ENCODE peak calls at places on chromosomes 7 and 10, in four cellular contexts. J is IMR-90, Z is fibroblast of lung, M is GM23248. W is an unnamed sample.

GRCh38 chr7:71457021-71457420 is 325.1 kb downstream of the GALNT17 start:
- DNase-seq in J (no peak), Z (no peak), M (no peak), W (no peak)

GRCh38 chr10:1716839-1717238 is 20.5 kb downstream of the ADARB2 start:
- DNase-seq in J (no peak), Z (no peak), M (no peak), W (no peak)

GRCh38 chr7:6271091-6271658 is 1.2 kb downstream of the CYTH3 start:
- DNase-seq in J (peak), Z (peak), M (peak), W (peak)

GRCh38 chr7:106864298-106865081 is 592 bp upstream of the PIK3CG start:
- DNase-seq in J (no peak), Z (no peak), M (no peak), W (no peak)

GRCh38 chr10:119221666-119222065 is 14.3 kb downstream of the GRK5 start:
- DNase-seq in J (no peak), Z (no peak), M (no peak), W (no peak)

GRCh38 chr10:6924166-6924565 is 344.1 kb upstream of the PRKCQ start:
- DNase-seq in J (peak), Z (peak), M (peak), W (no peak)

GRCh38 chr7:46146454-46147255 is 225.6 kb upstream of the IGFBP3 start:
- DNase-seq in J (peak), Z (peak), M (peak), W (no peak)

GRCh38 chr10:23955456-23955855 is 253.5 kb upstream of the KIAA1217 start:
- DNase-seq in J (no peak), Z (no peak), M (no peak), W (no peak)

GRCh38 chr10:52488606-52489485 is 174.8 kb downstream of the DKK1 start:
- DNase-seq in J (peak), Z (peak), M (peak), W (peak)

GRCh38 chr10:100561005-100561404 is 25.3 kb downstream of the HIF1AN start:
- DNase-seq in J (no peak), Z (no peak), M (no peak), W (no peak)

GRCh38 chr7:76396039-76396732 is 13.3 kb downstream of the SSC4D start:
- DNase-seq in J (no peak), Z (no peak), M (no peak), W (peak)

GRCh38 chr10:93995182-93995581 is 1.5 kb downstream of the PLCE1 start:
- DNase-seq in J (no peak), Z (no peak), M (no peak), W (no peak)

GRCh38 chr7:47782792-47783191 is 165.5 kb downstream of the PKD1L1 start:
- DNase-seq in J (no peak), Z (no peak), M (no peak), W (no peak)

GRCh38 chr10:90674927-90675326 is 182.9 kb downstream of the HTR7 start:
- DNase-seq in J (peak), Z (peak), M (peak), W (no peak)

GRCh38 chr10:128457136-128457535 is 330.9 kb upstream of the MKI67 start:
- DNase-seq in J (no peak), Z (no peak), M (no peak), W (no peak)

GRCh38 chr10:35336084-35336831 is at the start of gene CCNY:
- DNase-seq in J (peak), Z (peak), M (peak), W (peak)

GRCh38 chr7:46576950-46577349 is 655.9 kb upstream of the IGFBP3 start:
- DNase-seq in J (peak), Z (peak), M (peak), W (no peak)

GRCh38 chr10:124802313-124802675 is 675 bp downstream of the ABRAXAS2 start:
- DNase-seq in J (no peak), Z (no peak), M (peak), W (no peak)

GRCh38 chr7:135441791-135442190 is 68.1 kb downstream of the CNOT4 start:
- DNase-seq in J (peak), Z (peak), M (peak), W (no peak)

GRCh38 chr10:19705273-19705672 is 111.0 kb upstream of the PLXDC2 start:
- DNase-seq in J (no peak), Z (no peak), M (no peak), W (no peak)

GRCh38 chr10:29586509-29586908 is 48.3 kb downstream of the SVIL start:
- DNase-seq in J (no peak), Z (no peak), M (no peak), W (no peak)

GRCh38 chr10:15136129-15136726 is 32.3 kb downstream of the NMT2 start:
- DNase-seq in J (no peak), Z (no peak), M (no peak), W (no peak)

GRCh38 chr10:76408646-76409045 is 977.2 kb downstream of the LRMDA start:
- DNase-seq in J (no peak), Z (peak), M (peak), W (no peak)

GRCh38 chr10:71719042-71719441 is 536 bp downstream of the C10orf105 start:
- DNase-seq in J (no peak), Z (no peak), M (peak), W (no peak)

GRCh38 chr10:112949128-112949823 is 771 bp upstream of the TCF7L2 start:
- DNase-seq in J (peak), Z (peak), M (peak), W (no peak)

GRCh38 chr10:122504551-122504950 is 43.2 kb downstream of the HTRA1 start:
- DNase-seq in J (peak), Z (peak), M (peak), W (no peak)

GRCh38 chr7:133535308-133535707 is 282.4 kb downstream of the EXOC4 start:
- DNase-seq in J (no peak), Z (peak), M (peak), W (peak)

GRCh38 chr10:67763499-67764011 is 67.6 kb upstream of the CTNNA3 start:
- DNase-seq in J (peak), Z (peak), M (peak), W (peak)

GRCh38 chr10:84140036-84140379 is 699 bp downstream of the GHITM start:
- DNase-seq in J (peak), Z (peak), M (peak), W (peak)

GRCh38 chr10:132482090-132482489 is 55.5 kb upstream of the INPP5A start:
- DNase-seq in J (peak), Z (peak), M (peak), W (no peak)

GRCh38 chr10:110852255-110852896 is 19.4 kb upstream of the PDCD4 start:
- DNase-seq in J (peak), Z (peak), M (peak), W (no peak)

GRCh38 chr10:520402-520787 is 169.1 kb downstream of the DIP2C start:
- DNase-seq in J (peak), Z (peak), M (peak), W (peak)

GRCh38 chr10:61899045-61899444 is 2.5 kb upstream of the ARID5B start:
- DNase-seq in J (peak), Z (peak), M (peak), W (no peak)

GRCh38 chr10:23171232-23171876 is 20.8 kb upstream of the PTF1A start:
- DNase-seq in J (peak), Z (peak), M (peak), W (peak)

GRCh38 chr7:36943591-36944430 is 219.5 kb upstream of the AOAH start:
- DNase-seq in J (no peak), Z (peak), M (no peak), W (no peak)

GRCh38 chr7:85184599-85185354 is 2.1 kb downstream of the SEMA3D start:
- DNase-seq in J (peak), Z (peak), M (peak), W (peak)

GRCh38 chr7:29957921-29958320 is 31.7 kb downstream of the SCRN1 start:
- DNase-seq in J (no peak), Z (no peak), M (no peak), W (no peak)

GRCh38 chr7:41328131-41328530 is 374.8 kb downstream of the INHBA start:
- DNase-seq in J (no peak), Z (peak), M (peak), W (no peak)

GRCh38 chr7:101814996-101815825 is 2.2 kb upstream of the CUX1 start:
- DNase-seq in J (peak), Z (no peak), M (peak), W (peak)

GRCh38 chr7:101816499-101817030 is 861 bp upstream of the CUX1 start:
- DNase-seq in J (peak), Z (peak), M (peak), W (peak)

GRCh38 chr7:101817031-101817929 is at the start of gene CUX1:
- DNase-seq in J (no peak), Z (peak), M (peak), W (peak)

GRCh38 chr7:101814081-101814995 is 3.1 kb upstream of the CUX1 start:
- DNase-seq in J (peak), Z (peak), M (peak), W (peak)

DNA sequence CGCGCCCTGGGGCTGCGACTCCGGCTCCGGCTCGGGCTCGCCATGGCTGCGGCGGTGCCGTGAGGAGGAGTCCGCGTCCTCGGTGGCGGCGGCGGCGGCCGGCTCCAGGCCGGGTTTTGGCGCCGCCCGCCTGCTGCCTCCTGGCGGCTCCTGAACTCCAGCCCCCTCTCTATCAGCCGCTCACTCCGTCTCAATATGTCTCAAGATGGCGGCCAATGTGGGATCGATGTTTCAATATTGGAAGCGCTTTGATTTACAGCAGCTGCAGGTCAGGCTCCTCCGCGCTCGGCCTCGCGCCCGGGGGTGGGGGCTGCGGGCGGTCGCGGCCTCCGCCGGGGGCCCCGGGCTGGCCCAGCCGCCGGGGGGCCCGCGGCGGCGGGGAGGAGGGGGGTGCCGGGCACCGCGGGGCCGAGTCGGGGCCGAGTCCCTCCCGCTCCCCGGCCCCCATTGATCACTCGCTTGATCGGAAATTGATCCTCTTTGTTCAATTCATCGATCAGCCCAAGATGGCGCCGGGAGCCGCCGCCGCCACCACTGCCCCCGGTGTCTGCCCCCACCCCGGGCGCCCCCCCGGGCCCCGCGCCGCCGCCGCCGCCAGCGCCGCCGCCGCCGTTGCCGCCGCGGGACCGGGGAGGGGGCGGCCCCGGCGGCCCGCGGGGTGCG is 1.5 kb upstream of the CUX1 start:
- DNase-seq in J (peak), Z (peak), M (peak), W (peak)
- H3K9ac ChIP-seq in J (peak), Z (peak), M (peak), W (no peak)

GRCh38 chr7:34728156-34728555 is 70.1 kb downstream of the NPSR1 start:
- DNase-seq in J (no peak), Z (no peak), M (no peak), W (no peak)

GRCh38 chr7:34720289-34720688 is 62.3 kb downstream of the NPSR1 start:
- DNase-seq in J (no peak), Z (no peak), M (no peak), W (no peak)

GRCh38 chr7:34723338-34723737 is 65.3 kb downstream of the NPSR1 start:
- DNase-seq in J (no peak), Z (no peak), M (no peak), W (no peak)

GRCh38 chr7:34727464-34727995 is 69.5 kb downstream of the NPSR1 start:
- DNase-seq in J (no peak), Z (no peak), M (no peak), W (no peak)

GRCh38 chr7:34723866-34724490 is 66.0 kb downstream of the NPSR1 start:
- DNase-seq in J (no peak), Z (no peak), M (no peak), W (no peak)
- H3K9ac ChIP-seq in J (no peak), Z (no peak), M (no peak), W (no peak)

GRCh38 chr7:4792537-4793126 is 17.2 kb downstream of the AP5Z1 start:
- DNase-seq in J (no peak), Z (peak), M (peak), W (peak)
- H3K9ac ChIP-seq in J (no peak), Z (peak), M (no peak), W (no peak)

GRCh38 chr10:103669944-103670343 is 176.4 kb downstream of the NEURL1 start:
- DNase-seq in J (no peak), Z (no peak), M (no peak), W (no peak)

GRCh38 chr10:103666751-103667150 is 173.2 kb downstream of the NEURL1 start:
- DNase-seq in J (no peak), Z (no peak), M (no peak), W (no peak)

GRCh38 chr10:103669243-103669929 is 175.9 kb downstream of the NEURL1 start:
- DNase-seq in J (peak), Z (peak), M (peak), W (no peak)

GRCh38 chr10:103667390-103667789 is 173.9 kb downstream of the NEURL1 start:
- DNase-seq in J (peak), Z (peak), M (peak), W (peak)

DNA sequence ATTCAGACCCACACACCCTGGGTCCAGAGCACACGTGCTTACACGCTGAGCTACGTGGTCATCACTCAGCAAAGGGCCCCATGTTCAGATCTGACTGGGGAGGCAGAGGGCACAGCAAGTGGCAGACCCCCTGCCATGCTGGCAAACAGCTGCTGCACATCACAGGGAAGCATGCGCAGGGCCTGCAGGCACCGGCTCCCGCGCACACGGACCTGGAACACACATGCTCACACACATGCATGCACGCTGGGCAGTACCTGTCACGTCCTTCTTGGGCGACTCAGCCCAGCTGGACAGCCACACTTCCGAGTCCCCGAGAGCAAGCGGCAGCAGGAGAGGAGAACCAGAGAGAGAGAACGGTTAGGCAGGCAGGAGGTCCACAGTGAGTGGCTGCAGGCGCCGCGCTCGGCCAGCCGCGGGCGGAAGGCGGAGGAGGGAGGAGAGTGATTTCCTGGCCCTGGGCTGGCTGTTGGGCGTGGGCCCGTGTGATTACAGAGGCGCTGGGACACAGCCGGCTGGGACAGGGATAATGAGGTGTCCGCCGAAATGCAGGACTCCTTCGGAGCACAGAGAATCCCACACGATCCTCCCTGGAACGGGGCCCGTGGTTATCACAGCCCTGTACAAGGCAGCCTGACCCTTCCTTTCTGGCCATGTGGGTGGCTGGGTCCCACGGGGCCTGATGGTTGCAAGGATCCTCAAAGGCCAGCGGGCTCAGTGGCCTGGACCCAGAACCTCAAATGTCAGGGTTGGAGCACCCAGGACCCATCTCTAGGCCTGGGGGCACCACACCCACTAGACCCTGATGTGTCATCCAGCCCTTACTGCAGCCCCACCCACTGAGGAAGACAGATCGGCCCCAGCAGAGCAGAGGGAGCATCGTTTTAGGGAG is 175.1 kb downstream of the NEURL1 start:
- DNase-seq in J (peak), Z (peak), M (peak), W (peak)
- H3K9ac ChIP-seq in J (peak), Z (peak), M (peak), W (no peak)

DNA sequence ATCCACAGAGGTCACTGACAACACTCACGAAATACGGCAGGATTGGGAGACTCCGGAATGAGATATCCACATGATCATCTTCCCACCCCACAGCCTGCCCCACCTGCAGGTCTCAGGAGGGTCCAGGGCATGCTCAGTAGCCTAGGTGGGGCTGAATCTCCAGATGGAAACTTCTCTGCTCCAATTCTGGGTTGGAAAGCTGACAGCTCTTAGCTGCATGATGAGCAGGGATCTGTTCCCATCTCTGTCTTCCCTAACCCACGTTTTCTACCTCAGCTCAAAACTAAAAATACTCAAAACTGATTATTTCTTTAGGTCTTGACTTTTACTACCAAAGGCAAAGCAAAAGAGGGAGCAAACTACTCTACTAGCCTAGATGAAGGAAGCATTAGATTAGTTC is 120.8 kb downstream of the SORBS1 start:
- DNase-seq in J (no peak), Z (no peak), M (no peak), W (no peak)
- H3K9ac ChIP-seq in J (no peak), Z (no peak), M (no peak), W (no peak)

GRCh38 chr10:4382811-4383210 is 443.2 kb upstream of the AKR1E2 start:
- DNase-seq in J (peak), Z (no peak), M (no peak), W (no peak)
- H3K9ac ChIP-seq in J (no peak), Z (no peak), M (no peak), W (no peak)

DNA sequence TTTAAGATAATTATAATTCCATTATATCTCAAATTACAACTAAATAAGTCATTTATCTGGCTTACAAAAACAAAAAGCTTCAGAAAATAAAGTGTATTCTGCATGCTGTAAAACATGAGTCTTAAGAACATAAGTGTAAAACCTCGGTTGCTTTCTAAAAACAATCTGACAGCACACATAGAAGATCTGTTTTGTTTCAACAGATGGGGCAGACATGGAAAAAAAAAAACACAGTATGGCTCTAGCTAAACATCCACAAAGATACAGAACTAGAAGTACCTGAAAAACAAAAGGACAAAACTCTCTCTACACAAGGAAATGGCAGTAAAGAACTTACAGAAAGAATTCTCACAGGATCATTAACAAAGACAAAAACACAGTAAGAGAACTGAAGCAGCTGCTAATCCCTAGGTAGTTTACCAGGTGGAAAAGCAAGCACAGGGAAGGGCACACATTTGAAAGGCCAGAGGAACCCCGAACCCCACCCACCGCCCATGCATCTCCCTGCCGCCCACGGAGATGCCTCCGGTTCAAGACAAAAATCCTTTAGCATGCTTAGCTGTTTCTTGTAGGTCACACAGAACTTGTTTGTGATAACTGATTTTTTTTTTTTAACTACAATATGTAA is 42.5 kb downstream of the DLD start:
- DNase-seq in J (no peak), Z (no peak), M (no peak), W (peak)
- H3K9ac ChIP-seq in J (no peak), Z (no peak), M (peak), W (no peak)

DNA sequence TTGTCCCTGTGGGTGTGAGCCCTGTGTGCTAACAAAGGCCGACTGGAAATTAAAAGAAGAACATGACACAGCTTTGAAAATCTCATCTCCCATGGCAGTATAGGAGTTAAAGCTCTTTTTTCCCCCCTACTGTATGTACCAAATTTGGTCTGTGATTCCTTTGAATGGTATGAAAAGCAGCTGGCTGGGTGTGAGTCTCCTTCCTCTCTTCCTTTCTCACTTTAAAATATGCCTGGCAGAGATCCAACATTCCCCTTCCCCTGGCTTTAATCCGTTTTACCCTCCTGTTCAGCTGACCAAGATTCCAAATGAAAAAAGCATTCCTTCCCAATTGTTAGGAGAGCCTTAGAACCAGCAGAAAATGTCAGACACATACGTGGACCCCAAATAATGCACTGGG is 225.0 kb upstream of the CELF2 start:
- DNase-seq in J (peak), Z (peak), M (peak), W (peak)
- H3K9ac ChIP-seq in J (peak), Z (no peak), M (peak), W (no peak)

GRCh38 chr7:141700848-141701371 is 1.1 kb downstream of the DENND11 start:
- DNase-seq in J (no peak), Z (no peak), M (peak), W (no peak)
- H3K9ac ChIP-seq in J (no peak), Z (no peak), M (peak), W (no peak)